ENCODE peak calls at places on chromosomes 7 and 10, in six cellular contexts. F, T, N, K, R and G are unnamed samples.

GRCh38 chr10:7161484-7162283 is 249.2 kb downstream of the SFMBT2 start:
- DNase-seq in F (no peak), T (peak; percentile 34), N (no peak), K (peak; percentile 43), R (no peak), G (no peak)

GRCh38 chr7:115004121-115004520 is 82.2 kb downstream of the MDFIC start:
- DNase-seq in F (no peak), T (no peak), N (no peak), K (peak; percentile 49), R (no peak), G (no peak)

GRCh38 chr7:5626456-5626855 is 155.0 kb downstream of the RNF216 start:
- DNase-seq in F (no peak), T (no peak), N (no peak), K (no peak), R (no peak), G (no peak)

GRCh38 chr7:20330797-20331230 is at the start of gene ITGB8:
- DNase-seq in F (no peak), T (peak; percentile 52), N (peak; percentile 37), K (peak; percentile 69), R (peak; percentile 19), G (no peak)

GRCh38 chr7:235576-236395 is 43.4 kb downstream of the FAM20C start:
- DNase-seq in F (no peak), T (no peak), N (no peak), K (no peak), R (no peak), G (no peak)

GRCh38 chr7:82481499-82482097 is 38.0 kb upstream of the CACNA2D1 start:
- DNase-seq in F (peak; percentile 9), T (no peak), N (no peak), K (peak; percentile 21), R (peak; percentile 1), G (no peak)

GRCh38 chr10:82609845-82610244 is 734.9 kb downstream of the NRG3 start:
- DNase-seq in F (no peak), T (no peak), N (no peak), K (no peak), R (no peak), G (no peak)

GRCh38 chr7:151483700-151483960 is 36.1 kb downstream of the RHEB start:
- DNase-seq in F (no peak), T (no peak), N (no peak), K (no peak), R (no peak), G (no peak)

GRCh38 chr7:13181221-13181620 is 493.8 kb downstream of the ARL4A start:
- DNase-seq in F (no peak), T (no peak), N (no peak), K (peak; percentile 65), R (no peak), G (no peak)

GRCh38 chr7:18976715-18977466 is 140.5 kb downstream of the TWIST1 start:
- DNase-seq in F (no peak), T (no peak), N (no peak), K (no peak), R (no peak), G (no peak)

GRCh38 chr7:123538189-123538714 is 3.9 kb upstream of the IQUB start:
- DNase-seq in F (peak; percentile 61), T (no peak), N (no peak), K (peak; percentile 87), R (peak; percentile 36), G (peak; percentile 47)

GRCh38 chr10:70381491-70382421 is 669 bp downstream of the LRRC20 start:
- DNase-seq in F (no peak), T (peak; percentile 44), N (no peak), K (peak; percentile 44), R (no peak), G (peak; percentile 69)

GRCh38 chr7:30971440-30971839 is 7.7 kb downstream of the GHRHR start:
- DNase-seq in F (no peak), T (no peak), N (peak; percentile 5), K (no peak), R (no peak), G (no peak)

GRCh38 chr7:39530996-39531395 is 35.2 kb upstream of the YAE1 start:
- DNase-seq in F (no peak), T (no peak), N (no peak), K (no peak), R (no peak), G (no peak)